ENCODE peak calls at places on chromosomes 12 and 14, in five cellular contexts. One of them, this sample, is unnamed. For H3K4me1, the result is how much of the 10 kb centered on the place peaks cover.

GRCh38 chr12:12839886-12840285 is 26.7 kb downstream of the DDX47 start:
- DNase-seq in endothelial cell of umbilical vein: peak
- DNase-seq in stomach: peak
- DNase-seq in ascending aorta: peak
- DNase-seq in CD8-positive, alpha-beta T cell: no peak
- DNase-seq in this sample: peak

GRCh38 chr12:113220593-113221180 is 577 bp upstream of the TPCN1 start:
- DNase-seq in endothelial cell of umbilical vein: no peak
- DNase-seq in stomach: no peak
- DNase-seq in ascending aorta: no peak
- DNase-seq in CD8-positive, alpha-beta T cell: no peak
- DNase-seq in this sample: no peak

GRCh38 chr12:28622416-28622815 is 432.2 kb downstream of the CCDC91 start:
- DNase-seq in endothelial cell of umbilical vein: no peak
- DNase-seq in stomach: no peak
- DNase-seq in ascending aorta: no peak
- DNase-seq in CD8-positive, alpha-beta T cell: no peak
- DNase-seq in this sample: no peak

GRCh38 chr14:34682787-34683321 is 31.5 kb downstream of the CFL2 start:
- DNase-seq in endothelial cell of umbilical vein: no peak
- DNase-seq in stomach: no peak
- DNase-seq in ascending aorta: no peak
- DNase-seq in CD8-positive, alpha-beta T cell: no peak
- DNase-seq in this sample: no peak

GRCh38 chr12:26062006-26062405 is 62.8 kb downstream of the BHLHE41 start:
- DNase-seq in endothelial cell of umbilical vein: no peak
- DNase-seq in stomach: no peak
- DNase-seq in ascending aorta: no peak
- DNase-seq in CD8-positive, alpha-beta T cell: no peak
- DNase-seq in this sample: no peak

GRCh38 chr12:50182461-50182860 is 15.3 kb upstream of the CERS5 start:
- DNase-seq in endothelial cell of umbilical vein: peak
- DNase-seq in stomach: no peak
- DNase-seq in ascending aorta: no peak
- DNase-seq in CD8-positive, alpha-beta T cell: no peak
- DNase-seq in this sample: no peak

GRCh38 chr12:68963456-68963859 is 30.5 kb upstream of the CPM start:
- DNase-seq in endothelial cell of umbilical vein: no peak
- DNase-seq in stomach: no peak
- DNase-seq in ascending aorta: no peak
- DNase-seq in CD8-positive, alpha-beta T cell: no peak
- DNase-seq in this sample: no peak

GRCh38 chr12:90832427-90832826 is 122.5 kb downstream of the CCER1 start:
- DNase-seq in endothelial cell of umbilical vein: no peak
- DNase-seq in stomach: no peak
- DNase-seq in ascending aorta: no peak
- DNase-seq in CD8-positive, alpha-beta T cell: no peak
- DNase-seq in this sample: no peak

GRCh38 chr12:39178837-39179236 is 264.1 kb downstream of the KIF21A start:
- DNase-seq in endothelial cell of umbilical vein: no peak
- DNase-seq in stomach: no peak
- DNase-seq in ascending aorta: no peak
- DNase-seq in CD8-positive, alpha-beta T cell: no peak
- DNase-seq in this sample: no peak

GRCh38 chr12:113466770-113467153 is 4.9 kb downstream of the LHX5 start:
- DNase-seq in endothelial cell of umbilical vein: no peak
- DNase-seq in stomach: no peak
- DNase-seq in ascending aorta: no peak
- DNase-seq in CD8-positive, alpha-beta T cell: no peak
- DNase-seq in this sample: no peak

GRCh38 chr12:47105914-47106674 is 26.3 kb upstream of the AMIGO2 start:
- DNase-seq in endothelial cell of umbilical vein: no peak
- DNase-seq in stomach: peak
- DNase-seq in ascending aorta: no peak
- DNase-seq in CD8-positive, alpha-beta T cell: no peak
- DNase-seq in this sample: peak

GRCh38 chr14:104685216-104685997 is 4.0 kb upstream of the INF2 start:
- DNase-seq in endothelial cell of umbilical vein: no peak
- DNase-seq in stomach: no peak
- DNase-seq in ascending aorta: no peak
- DNase-seq in CD8-positive, alpha-beta T cell: no peak
- DNase-seq in this sample: no peak

GRCh38 chr12:40226652-40227051 is 1.9 kb downstream of the LRRK2 start:
- DNase-seq in endothelial cell of umbilical vein: peak
- DNase-seq in stomach: no peak
- DNase-seq in ascending aorta: peak
- DNase-seq in CD8-positive, alpha-beta T cell: no peak
- DNase-seq in this sample: no peak

GRCh38 chr14:67539116-67539515 is 6.0 kb downstream of the PLEKHH1 start:
- DNase-seq in endothelial cell of umbilical vein: no peak
- DNase-seq in stomach: no peak
- DNase-seq in ascending aorta: no peak
- DNase-seq in CD8-positive, alpha-beta T cell: no peak
- DNase-seq in this sample: no peak

GRCh38 chr14:106679776-106680175 is 1153.4 kb downstream of the TMEM121 start:
- DNase-seq in endothelial cell of umbilical vein: no peak
- DNase-seq in stomach: no peak
- DNase-seq in ascending aorta: no peak
- DNase-seq in CD8-positive, alpha-beta T cell: no peak
- DNase-seq in this sample: no peak

GRCh38 chr14:49879683-49880204 is 13.1 kb upstream of the ARF6 start:
- DNase-seq in endothelial cell of umbilical vein: peak
- DNase-seq in stomach: peak
- DNase-seq in ascending aorta: no peak
- DNase-seq in CD8-positive, alpha-beta T cell: peak
- DNase-seq in this sample: no peak

GRCh38 chr12:103470664-103471063 is 25.1 kb downstream of the C12orf42 start:
- DNase-seq in endothelial cell of umbilical vein: no peak
- DNase-seq in stomach: no peak
- DNase-seq in ascending aorta: no peak
- DNase-seq in CD8-positive, alpha-beta T cell: no peak
- DNase-seq in this sample: no peak

GRCh38 chr12:46674818-46675217 is 151.0 kb downstream of the SLC38A4 start:
- DNase-seq in endothelial cell of umbilical vein: no peak
- DNase-seq in stomach: no peak
- DNase-seq in ascending aorta: no peak
- DNase-seq in CD8-positive, alpha-beta T cell: no peak
- DNase-seq in this sample: no peak

GRCh38 chr12:48929551-48929950 is 4.3 kb upstream of the FKBP11 start:
- DNase-seq in endothelial cell of umbilical vein: no peak
- DNase-seq in stomach: no peak
- DNase-seq in ascending aorta: no peak
- DNase-seq in CD8-positive, alpha-beta T cell: no peak
- DNase-seq in this sample: no peak

GRCh38 chr12:117140397-117141096 is 41.3 kb upstream of the TESC start:
- DNase-seq in endothelial cell of umbilical vein: no peak
- DNase-seq in stomach: peak
- DNase-seq in ascending aorta: no peak
- DNase-seq in CD8-positive, alpha-beta T cell: no peak
- DNase-seq in this sample: no peak

GRCh38 chr12:127270193-127270592 is 996.8 kb upstream of the TMEM132C start:
- DNase-seq in endothelial cell of umbilical vein: no peak
- DNase-seq in stomach: no peak
- DNase-seq in ascending aorta: no peak
- DNase-seq in CD8-positive, alpha-beta T cell: no peak
- DNase-seq in this sample: peak

GRCh38 chr12:112924986-112925385 is 13.3 kb upstream of the OAS3 start:
- DNase-seq in endothelial cell of umbilical vein: no peak
- DNase-seq in stomach: no peak
- DNase-seq in ascending aorta: no peak
- DNase-seq in CD8-positive, alpha-beta T cell: no peak
- DNase-seq in this sample: no peak

GRCh38 chr14:21965042-21965441 is 291.4 kb upstream of the OR4E1 start:
- DNase-seq in endothelial cell of umbilical vein: no peak
- DNase-seq in stomach: no peak
- DNase-seq in ascending aorta: no peak
- DNase-seq in CD8-positive, alpha-beta T cell: peak
- DNase-seq in this sample: no peak

GRCh38 chr12:94767971-94768370 is 117.6 kb upstream of the TMCC3 start:
- DNase-seq in endothelial cell of umbilical vein: peak
- DNase-seq in stomach: no peak
- DNase-seq in ascending aorta: no peak
- DNase-seq in CD8-positive, alpha-beta T cell: no peak
- DNase-seq in this sample: no peak

GRCh38 chr12:4191642-4192041 is 81.9 kb upstream of the CCND2 start:
- DNase-seq in endothelial cell of umbilical vein: no peak
- DNase-seq in stomach: no peak
- DNase-seq in ascending aorta: no peak
- DNase-seq in CD8-positive, alpha-beta T cell: no peak
- DNase-seq in this sample: no peak

GRCh38 chr14:97058071-97058470 is 260.9 kb downstream of the VRK1 start:
- DNase-seq in endothelial cell of umbilical vein: no peak
- DNase-seq in stomach: no peak
- DNase-seq in ascending aorta: no peak
- DNase-seq in CD8-positive, alpha-beta T cell: no peak
- DNase-seq in this sample: no peak

GRCh38 chr12:25979563-25979962 is 21.1 kb downstream of the RASSF8 start:
- DNase-seq in endothelial cell of umbilical vein: no peak
- DNase-seq in stomach: no peak
- DNase-seq in ascending aorta: no peak
- DNase-seq in CD8-positive, alpha-beta T cell: no peak
- DNase-seq in this sample: no peak

GRCh38 chr12:57893460-57894353 is 47.2 kb upstream of the CTDSP2 start:
- DNase-seq in endothelial cell of umbilical vein: peak
- DNase-seq in stomach: peak
- DNase-seq in ascending aorta: peak
- DNase-seq in CD8-positive, alpha-beta T cell: no peak
- DNase-seq in this sample: peak

GRCh38 chr12:113852273-113852672 is 113.9 kb downstream of the RBM19 start:
- DNase-seq in endothelial cell of umbilical vein: no peak
- DNase-seq in stomach: no peak
- DNase-seq in ascending aorta: no peak
- DNase-seq in CD8-positive, alpha-beta T cell: no peak
- DNase-seq in this sample: no peak

GRCh38 chr14:106802413-106803364 is 1276.3 kb downstream of the TMEM121 start:
- DNase-seq in endothelial cell of umbilical vein: no peak
- DNase-seq in stomach: no peak
- DNase-seq in ascending aorta: no peak
- DNase-seq in CD8-positive, alpha-beta T cell: no peak
- DNase-seq in this sample: peak

GRCh38 chr12:56989866-56990610 is 16.3 kb downstream of the ZBTB39 start:
- DNase-seq in endothelial cell of umbilical vein: no peak
- DNase-seq in stomach: no peak
- DNase-seq in ascending aorta: no peak
- DNase-seq in CD8-positive, alpha-beta T cell: no peak
- DNase-seq in this sample: no peak

GRCh38 chr12:95733156-95733825 is 57.3 kb downstream of the NTN4 start:
- DNase-seq in endothelial cell of umbilical vein: peak
- DNase-seq in stomach: no peak
- DNase-seq in ascending aorta: no peak
- DNase-seq in CD8-positive, alpha-beta T cell: no peak
- DNase-seq in this sample: no peak

GRCh38 chr12:34022079-34022830 is at the start of gene ALG10:
- DNase-seq in endothelial cell of umbilical vein: peak
- DNase-seq in stomach: peak
- DNase-seq in ascending aorta: peak
- DNase-seq in CD8-positive, alpha-beta T cell: peak
- DNase-seq in this sample: peak

GRCh38 chr12:19643635-19644034 is 204.3 kb downstream of the AEBP2 start:
- DNase-seq in endothelial cell of umbilical vein: peak
- DNase-seq in stomach: no peak
- DNase-seq in ascending aorta: no peak
- DNase-seq in CD8-positive, alpha-beta T cell: no peak
- DNase-seq in this sample: no peak

GRCh38 chr14:77376380-77376770 is 519 bp downstream of the TMED8 start:
- DNase-seq in endothelial cell of umbilical vein: peak
- DNase-seq in stomach: peak
- DNase-seq in ascending aorta: peak
- DNase-seq in CD8-positive, alpha-beta T cell: peak
- DNase-seq in this sample: peak

GRCh38 chr14:57189070-57189469 is 79.6 kb downstream of the EXOC5 start:
- DNase-seq in endothelial cell of umbilical vein: no peak
- DNase-seq in stomach: no peak
- DNase-seq in ascending aorta: no peak
- DNase-seq in CD8-positive, alpha-beta T cell: no peak
- DNase-seq in this sample: no peak
- TF ChIP-seq CTCF in endothelial cell of umbilical vein: no peak
- TF ChIP-seq CTCF in stomach: peak
- TF ChIP-seq CTCF in ascending aorta: no peak
- TF ChIP-seq CTCF in CD8-positive, alpha-beta T cell: no peak
- TF ChIP-seq CTCF in this sample: no peak

DNA sequence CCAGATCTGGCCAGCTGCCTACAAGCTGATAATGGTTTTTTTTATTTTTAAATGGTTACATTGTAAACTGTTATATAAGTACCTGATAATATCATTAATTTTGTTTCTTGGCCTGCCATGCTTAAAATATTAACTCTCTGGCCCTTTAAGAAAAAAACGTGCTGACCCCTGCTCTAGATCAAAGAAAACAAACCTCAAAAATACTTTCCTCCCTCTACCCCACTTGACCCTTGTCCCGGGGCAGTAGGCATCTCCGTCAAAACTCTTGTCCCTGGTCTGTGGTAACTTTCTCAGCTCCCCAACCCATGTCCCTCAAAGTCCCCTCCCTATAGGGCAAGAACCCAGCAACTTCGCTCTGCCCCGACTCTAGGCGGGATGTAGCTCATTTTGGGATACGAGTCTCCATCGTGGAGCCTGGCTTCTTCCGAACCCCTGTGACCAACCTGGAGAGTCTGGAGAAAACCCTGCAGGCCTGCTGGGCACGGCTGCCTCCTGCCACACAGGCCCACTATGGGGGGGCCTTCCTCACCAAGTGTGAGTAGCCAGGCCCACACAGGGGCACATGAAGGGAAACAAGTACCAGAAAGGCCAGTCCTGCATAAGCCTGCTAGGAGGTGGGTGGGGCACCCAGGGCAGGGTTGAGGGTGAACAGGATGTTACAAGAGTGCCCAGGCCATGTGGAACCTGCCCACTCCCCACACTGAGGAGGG is 3.5 kb downstream of the RDH5 start:
- DNase-seq in endothelial cell of umbilical vein: no peak
- DNase-seq in stomach: no peak
- DNase-seq in ascending aorta: no peak
- DNase-seq in CD8-positive, alpha-beta T cell: no peak
- DNase-seq in this sample: no peak
- H3K4me1 ChIP-seq in endothelial cell of umbilical vein: under half
- H3K4me1 ChIP-seq in stomach: half or more
- H3K4me1 ChIP-seq in ascending aorta: half or more
- H3K4me1 ChIP-seq in CD8-positive, alpha-beta T cell: under half
- H3K4me1 ChIP-seq in this sample: half or more

DNA sequence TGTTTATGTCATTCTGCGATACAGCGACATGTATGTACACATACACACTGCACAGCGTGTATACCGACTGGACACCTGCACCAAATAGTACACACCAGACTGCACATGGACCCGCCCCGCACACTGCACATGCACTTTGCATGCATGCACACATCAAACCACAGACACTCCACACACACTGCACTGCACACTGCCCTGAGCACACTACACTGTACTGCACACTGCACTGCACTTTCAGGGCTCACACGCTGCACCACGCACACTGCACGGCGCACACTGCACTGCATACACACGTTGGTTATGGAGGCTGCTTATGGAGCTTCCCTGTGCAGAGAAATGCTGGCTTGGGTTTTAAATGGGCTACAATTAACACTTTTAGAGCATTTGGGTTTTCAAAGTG is 1.6 kb downstream of the PAPLN start:
- DNase-seq in endothelial cell of umbilical vein: no peak
- DNase-seq in stomach: no peak
- DNase-seq in ascending aorta: no peak
- DNase-seq in CD8-positive, alpha-beta T cell: no peak
- DNase-seq in this sample: no peak
- H3K4me3 ChIP-seq in endothelial cell of umbilical vein: no peak
- H3K4me3 ChIP-seq in stomach: no peak
- H3K4me3 ChIP-seq in ascending aorta: peak
- H3K4me3 ChIP-seq in CD8-positive, alpha-beta T cell: no peak
- H3K4me3 ChIP-seq in this sample: no peak

GRCh38 chr12:124498870-124499753 is 68.3 kb downstream of the NCOR2 start:
- DNase-seq in endothelial cell of umbilical vein: peak
- DNase-seq in stomach: no peak
- DNase-seq in ascending aorta: no peak
- DNase-seq in CD8-positive, alpha-beta T cell: no peak
- DNase-seq in this sample: no peak
- TF ChIP-seq CTCF in endothelial cell of umbilical vein: peak
- TF ChIP-seq CTCF in stomach: no peak
- TF ChIP-seq CTCF in ascending aorta: no peak
- TF ChIP-seq CTCF in CD8-positive, alpha-beta T cell: no peak
- TF ChIP-seq CTCF in this sample: no peak